ENCODE peak calls at places on chromosomes 5 and 9, in seven cellular contexts. S is astrocyte of the hippocampus, W is memory B cell, P is NCI-H2107, I is tibial nerve, X is foreskin keratinocyte, V is SW480. N is an unnamed sample.

GRCh38 chr5:1540166-1540565 is 16.4 kb upstream of the LPCAT1 start:
- DNase-seq in S (no peak), W (no peak), P (no peak), I (no peak), X (no peak), V (no peak), N (peak)

GRCh38 chr9:128553695-128554094 is 1.3 kb downstream of the SPTAN1 start:
- DNase-seq in S (peak), W (no peak), P (no peak), I (no peak), X (no peak), V (no peak), N (peak)

GRCh38 chr9:91907387-91908292 is 42.4 kb downstream of the ROR2 start:
- DNase-seq in S (no peak), W (no peak), P (no peak), I (no peak), X (no peak), V (no peak), N (no peak)

GRCh38 chr9:87382902-87383301 is 114.8 kb upstream of the DAPK1 start:
- DNase-seq in S (no peak), W (no peak), P (no peak), I (no peak), X (no peak), V (no peak), N (peak)

GRCh38 chr5:143244000-143244736 is 159.3 kb downstream of the NR3C1 start:
- DNase-seq in S (peak), W (no peak), P (no peak), I (peak), X (peak), V (peak), N (peak)

GRCh38 chr9:3863114-3863528 is 337.3 kb upstream of the RFX3 start:
- DNase-seq in S (peak), W (no peak), P (no peak), I (peak), X (peak), V (peak), N (no peak)

GRCh38 chr9:121252104-121252851 is 15.7 kb upstream of the GSN start:
- DNase-seq in S (no peak), W (no peak), P (no peak), I (no peak), X (no peak), V (no peak), N (no peak)

GRCh38 chr5:161077895-161078566 is 226.0 kb upstream of the ATP10B start:
- DNase-seq in S (no peak), W (no peak), P (no peak), I (no peak), X (no peak), V (no peak), N (no peak)

GRCh38 chr9:115680226-115680625 is 473.4 kb upstream of the PAPPA start:
- DNase-seq in S (peak), W (no peak), P (no peak), I (no peak), X (no peak), V (no peak), N (no peak)

GRCh38 chr5:1801954-1802295 is 718 bp downstream of the NDUFS6 start:
- DNase-seq in S (peak), W (no peak), P (no peak), I (no peak), X (no peak), V (peak), N (peak)

GRCh38 chr5:149745-150450 is 41.4 kb upstream of the LRRC14B start:
- DNase-seq in S (peak), W (no peak), P (no peak), I (no peak), X (peak), V (no peak), N (peak)

GRCh38 chr9:112110773-112111106 is 64.4 kb downstream of the SUSD1 start:
- DNase-seq in S (no peak), W (no peak), P (no peak), I (no peak), X (no peak), V (no peak), N (no peak)

GRCh38 chr5:173051746-173052145 is 4.4 kb upstream of the CREBRF start:
- DNase-seq in S (no peak), W (no peak), P (no peak), I (no peak), X (no peak), V (no peak), N (no peak)

GRCh38 chr5:167643616-167644015 is 647.8 kb upstream of the WWC1 start:
- DNase-seq in S (peak), W (no peak), P (no peak), I (no peak), X (no peak), V (no peak), N (no peak)

GRCh38 chr9:135098400-135099105 is 11.1 kb downstream of the OLFM1 start:
- DNase-seq in S (peak), W (no peak), P (no peak), I (no peak), X (no peak), V (no peak), N (peak)

N was measured in DMS53.